ENCODE peak calls at places on chromosome 17, in four cellular contexts. B is IMR-90, H is K562, I is GM12878. T is an unnamed sample. For H3K4me1, the result is how much of the 10 kb centered on the place peaks cover.

GRCh38 chr17:21363776-21364642 is 12.1 kb upstream of the KCNJ12 start:
- DNase-seq in H (no peak), I (no peak), B (no peak), T (no peak)

GRCh38 chr17:50111687-50112655 is 16.8 kb downstream of the PDK2 start:
- DNase-seq in I (no peak), H (no peak), B (no peak), T (no peak)

GRCh38 chr17:69524854-69525253 is 110.4 kb downstream of the MAP2K6 start:
- DNase-seq in B (no peak), I (no peak), H (no peak), T (no peak)

GRCh38 chr17:71032746-71033273 is 863.5 kb downstream of the KCNJ2 start:
- DNase-seq in B (no peak), I (no peak), H (no peak), T (no peak)

GRCh38 chr17:20191066-20191465 is 181.9 kb downstream of the SPECC1 start:
- DNase-seq in I (no peak), B (peak), H (no peak), T (no peak)

GRCh38 chr17:46744441-46744840 is 74.1 kb downstream of the WNT3 start:
- DNase-seq in H (no peak), I (no peak), B (no peak), T (no peak)

GRCh38 chr17:49723423-49723822 is 15.7 kb upstream of the SLC35B1 start:
- DNase-seq in H (no peak), I (no peak), B (no peak), T (no peak)

GRCh38 chr17:17770371-17771059 is 66.3 kb downstream of the SREBF1 start:
- DNase-seq in H (no peak), I (no peak), B (no peak), T (no peak)

GRCh38 chr17:75876938-75877751 is 1.2 kb downstream of the TRIM47 start:
- DNase-seq in H (no peak), I (no peak), B (peak), T (peak)

GRCh38 chr17:10349403-10349802 is 23.4 kb downstream of the MYH13 start:
- DNase-seq in B (no peak), H (no peak), I (no peak), T (no peak)

GRCh38 chr17:61403846-61404701 is 4.4 kb downstream of the TBX2 start:
- DNase-seq in B (peak), I (no peak), H (no peak), T (no peak)

GRCh38 chr17:350706-351435 is 1.7 kb downstream of the RPH3AL start:
- DNase-seq in B (no peak), I (no peak), H (no peak), T (peak)

GRCh38 chr17:42517516-42517915 is 18.5 kb upstream of the NAGLU start:
- DNase-seq in I (no peak), B (peak), H (peak), T (peak)

GRCh38 chr17:76124582-76125390 is 16.3 kb downstream of the FOXJ1 start:
- DNase-seq in I (no peak), H (peak), B (no peak), T (no peak)

GRCh38 chr17:67095803-67096202 is 51.4 kb downstream of the CACNG1 start:
- DNase-seq in I (no peak), H (no peak), B (peak), T (no peak)

GRCh38 chr17:5638596-5638995 is 54.3 kb upstream of the NLRP1 start:
- DNase-seq in H (no peak), B (no peak), I (no peak), T (no peak)

GRCh38 chr17:51166198-51166986 is at the start of gene NME2:
- DNase-seq in B (peak), I (peak), H (peak), T (peak)
- H3K4me1 ChIP-seq in B (under half), I (under half), H (under half), T (under half)

GRCh38 chr17:77394540-77395295 is 253.9 kb downstream of the SEC14L1 start:
- DNase-seq in H (no peak), I (no peak), B (no peak), T (no peak)
- H3K9ac ChIP-seq in H (peak), I (no peak), B (peak), T (no peak)

GRCh38 chr17:78376161-78376560 is 2.3 kb upstream of the PGS1 start:
- DNase-seq in I (no peak), H (no peak), B (no peak), T (no peak)

GRCh38 chr17:78377858-78378224 is 608 bp upstream of the PGS1 start:
- DNase-seq in I (no peak), B (no peak), H (peak), T (no peak)

GRCh38 chr17:78374189-78374588 is 4.3 kb upstream of the PGS1 start:
- DNase-seq in H (peak), I (no peak), B (no peak), T (no peak)

GRCh38 chr17:78374631-78375274 is 3.7 kb upstream of the PGS1 start:
- DNase-seq in B (peak), H (no peak), I (no peak), T (peak)

GRCh38 chr17:78375401-78376079 is 2.9 kb upstream of the PGS1 start:
- DNase-seq in I (no peak), B (peak), H (no peak), T (peak)
- TF ChIP-seq FOS in I (no peak), B (peak), H (no peak), T (peak)

GRCh38 chr17:29127840-29128239 is 52.4 kb downstream of the MYO18A start:
- DNase-seq in I (no peak), H (no peak), B (no peak), T (no peak)
- H3K4me1 ChIP-seq in I (under half), H (half or more), B (under half), T (under half)